ENCODE peak calls at places on chromosomes 5 and 9, in five cellular contexts. X, A, D, O and F are unnamed samples.

GRCh38 chr5:125699860-125700259 is 723.3 kb upstream of the GRAMD2B start:
- DNase-seq in D (no peak), A (no peak), O (no peak), X (no peak), F (no peak)

GRCh38 chr5:178555771-178556211 is 34.4 kb downstream of the COL23A1 start:
- DNase-seq in A (no peak), X (no peak), O (no peak), D (no peak), F (no peak)

GRCh38 chr9:85258823-85259370 is 482.9 kb downstream of the AGTPBP1 start:
- DNase-seq in O (peak; percentile 50), A (peak; percentile 80), D (no peak), X (peak; percentile 6), F (no peak)

GRCh38 chr9:34793428-34793827 is 83.5 kb upstream of the CCL21 start:
- DNase-seq in O (no peak), A (no peak), X (no peak), D (no peak), F (no peak)

GRCh38 chr9:87223397-87224246 is 274.0 kb upstream of the DAPK1 start:
- DNase-seq in A (no peak), X (no peak), O (no peak), D (no peak), F (no peak)

GRCh38 chr5:54646285-54647101 is 128.9 kb downstream of the SNX18 start:
- DNase-seq in X (no peak), D (peak; percentile 38), O (peak; percentile 55), A (peak; percentile 31), F (no peak)

GRCh38 chr9:20989923-20990341 is 41.5 kb downstream of the HACD4 start:
- DNase-seq in A (no peak), D (no peak), X (no peak), O (no peak), F (no peak)

GRCh38 chr9:120579139-120579749 is 723 bp downstream of the CDK5RAP2 start:
- DNase-seq in D (no peak), O (peak; percentile 31), X (no peak), A (peak; percentile 22), F (no peak)

GRCh38 chr9:137431416-137431931 is 8.3 kb downstream of the NOXA1 start:
- DNase-seq in A (no peak), D (no peak), X (no peak), O (no peak), F (no peak)

GRCh38 chr5:179355976-179356968 is 11.0 kb upstream of the ADAMTS2 start:
- DNase-seq in O (no peak), D (no peak), X (no peak), A (no peak), F (no peak)

GRCh38 chr5:20231040-20231439 is 243.0 kb upstream of the CDH18 start:
- DNase-seq in D (no peak), A (no peak), O (no peak), X (no peak), F (no peak)

GRCh38 chr5:151427258-151427657 is 20.1 kb upstream of the SLC36A1 start:
- DNase-seq in X (no peak), D (no peak), A (no peak), O (no peak), F (peak; percentile 27)

GRCh38 chr9:131667576-131667975 is 72.3 kb downstream of the RAPGEF1 start:
- DNase-seq in X (no peak), A (no peak), O (no peak), D (no peak), F (no peak)

GRCh38 chr9:35549466-35549865 is 55.6 kb upstream of the TESK1 start:
- DNase-seq in D (no peak), O (no peak), X (no peak), A (no peak), F (no peak)

GRCh38 chr5:97543158-97543557 is 360.1 kb upstream of the RIOK2 start:
- DNase-seq in X (no peak), O (no peak), A (no peak), D (no peak), F (no peak)

GRCh38 chr9:117763314-117763713 is 59.1 kb downstream of the TLR4 start:
- DNase-seq in X (peak; percentile 21), A (no peak), O (no peak), D (no peak), F (no peak)